ENCODE peak calls at places on chromosomes 5 and 9, in seven cellular contexts. G, L, P, M, V, N and F are unnamed samples.

GRCh38 chr5:55993013-55993412 is 1.8 kb downstream of the IL6ST start:
- DNase-seq in V (peak), P (peak), L (no peak), M (no peak), G (no peak), N (no peak), F (no peak)

GRCh38 chr5:154197801-154198461 is 7.4 kb downstream of the GALNT10 start:
- DNase-seq in L (peak), P (peak), G (no peak), N (peak), M (peak), V (peak), F (peak)

GRCh38 chr5:179238628-179238970 is 106.7 kb downstream of the ADAMTS2 start:
- DNase-seq in M (no peak), V (no peak), G (peak), P (no peak), N (no peak), L (no peak), F (no peak)

GRCh38 chr5:52738095-52738506 is 49.6 kb upstream of the ITGA1 start:
- DNase-seq in G (no peak), M (no peak), V (peak), N (no peak), L (no peak), P (no peak), F (no peak)

GRCh38 chr9:116193636-116194035 is 40.0 kb downstream of the PAPPA start:
- DNase-seq in V (peak), N (peak), L (no peak), G (no peak), M (no peak), P (peak), F (no peak)

GRCh38 chr5:146565764-146566163 is 49.8 kb upstream of the GPR151 start:
- DNase-seq in L (peak), P (peak), M (peak), V (peak), N (peak), G (no peak), F (peak)

GRCh38 chr5:67416133-67416937 is 219.7 kb upstream of the CD180 start:
- DNase-seq in M (no peak), V (no peak), L (no peak), G (no peak), P (no peak), N (no peak), F (peak)

GRCh38 chr5:72363146-72363802 is 43.1 kb downstream of the PTCD2 start:
- DNase-seq in V (peak), N (peak), G (no peak), P (peak), M (no peak), L (no peak), F (no peak)

GRCh38 chr9:78543353-78543752 is 246.4 kb downstream of the PSAT1 start:
- DNase-seq in P (no peak), M (no peak), G (no peak), L (no peak), N (no peak), V (no peak), F (no peak)

GRCh38 chr5:136629125-136629790 is 263.9 kb upstream of the TRPC7 start:
- DNase-seq in P (no peak), G (no peak), V (no peak), M (no peak), N (no peak), L (no peak), F (no peak)

GRCh38 chr9:23821400-23822181 is 4.4 kb downstream of the ELAVL2 start:
- DNase-seq in G (peak), N (no peak), M (no peak), P (no peak), V (no peak), L (no peak), F (no peak)

GRCh38 chr5:87400305-87400899 is 12.3 kb downstream of the CCNH start:
- DNase-seq in G (no peak), V (peak), L (no peak), M (no peak), N (no peak), P (peak), F (no peak)

GRCh38 chr5:140042551-140043507 is at the start of gene NRG2:
- DNase-seq in L (peak), M (peak), N (peak), G (peak), P (peak), V (peak), F (peak)

GRCh38 chr9:4048441-4048840 is 251.4 kb downstream of the GLIS3 start:
- DNase-seq in P (peak), V (peak), L (no peak), G (no peak), M (no peak), N (peak), F (no peak)

GRCh38 chr5:172383231-172383802 is 71.0 kb downstream of the SH3PXD2B start:
- DNase-seq in V (peak), P (peak), G (no peak), L (peak), M (no peak), N (peak), F (no peak)

GRCh38 chr5:55225346-55225745 is 1.8 kb downstream of the MCIDAS start:
- DNase-seq in N (no peak), L (no peak), P (no peak), M (no peak), V (no peak), G (no peak), F (no peak)

GRCh38 chr5:74201334-74202081 is 439.0 kb downstream of the ENC1 start:
- DNase-seq in G (peak), V (peak), P (peak), L (peak), M (no peak), N (no peak), F (no peak)

GRCh38 chr5:138763037-138763778 is 10.0 kb downstream of the CTNNA1 start:
- DNase-seq in G (no peak), V (no peak), L (no peak), N (no peak), P (no peak), M (no peak), F (no peak)

GRCh38 chr9:114733814-114734213 is 51.8 kb upstream of the TEX48 start:
- DNase-seq in G (no peak), L (no peak), M (no peak), P (peak), N (peak), V (peak), F (no peak)

DNA sequence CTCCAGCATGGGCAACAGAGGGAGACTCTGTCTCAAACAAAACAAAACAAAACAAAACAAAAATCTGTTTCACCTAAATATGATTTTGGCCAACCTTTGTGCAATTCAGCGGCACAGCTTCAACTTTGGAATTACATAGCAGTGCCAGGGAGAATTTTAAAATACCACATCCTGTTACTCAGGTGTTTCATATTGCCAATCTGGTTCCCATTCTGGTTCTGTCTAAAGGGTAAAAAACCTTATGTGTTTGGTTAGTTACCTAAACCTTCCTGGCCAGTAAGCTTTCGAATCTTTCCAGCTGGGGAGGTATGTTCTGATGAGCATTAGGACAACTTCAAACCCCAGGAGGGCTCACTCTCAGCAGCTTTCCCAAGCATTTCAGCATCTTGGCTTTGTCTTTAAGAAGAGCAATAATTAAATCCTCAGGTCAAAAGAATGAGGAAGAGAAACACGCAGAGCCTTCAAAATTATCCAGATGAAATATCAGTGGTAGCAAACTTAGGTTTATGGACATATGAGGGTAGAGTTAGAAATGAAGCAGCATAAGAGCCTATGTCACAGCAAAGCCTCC is 2.7 kb downstream of the DAB2 start:
- DNase-seq in N (no peak), M (no peak), P (no peak), G (no peak), V (no peak), L (no peak), F (no peak)
- H3K4me3 ChIP-seq in N (peak), M (no peak), P (peak), G (no peak), V (peak), L (peak), F (no peak)

GRCh38 chr5:135042595-135042994 is 8.6 kb upstream of the PITX1 start:
- DNase-seq in L (no peak), N (no peak), V (no peak), G (no peak), M (no peak), P (no peak), F (no peak)

GRCh38 chr5:135039526-135040296 is 5.7 kb upstream of the PITX1 start:
- DNase-seq in V (no peak), P (no peak), N (no peak), G (no peak), M (no peak), L (no peak), F (no peak)

GRCh38 chr5:135041726-135042125 is 7.7 kb upstream of the PITX1 start:
- DNase-seq in L (no peak), M (no peak), G (no peak), V (no peak), N (no peak), P (no peak), F (no peak)

GRCh38 chr5:135040331-135041144 is 6.5 kb upstream of the PITX1 start:
- DNase-seq in N (no peak), V (no peak), G (no peak), L (no peak), P (no peak), M (no peak), F (no peak)

GRCh38 chr5:135041145-135041587 is 7.1 kb upstream of the PITX1 start:
- DNase-seq in V (no peak), P (no peak), M (no peak), N (no peak), L (no peak), G (no peak), F (no peak)
- H3K4me3 ChIP-seq in V (no peak), P (no peak), M (no peak), N (no peak), L (no peak), G (no peak), F (no peak)

DNA sequence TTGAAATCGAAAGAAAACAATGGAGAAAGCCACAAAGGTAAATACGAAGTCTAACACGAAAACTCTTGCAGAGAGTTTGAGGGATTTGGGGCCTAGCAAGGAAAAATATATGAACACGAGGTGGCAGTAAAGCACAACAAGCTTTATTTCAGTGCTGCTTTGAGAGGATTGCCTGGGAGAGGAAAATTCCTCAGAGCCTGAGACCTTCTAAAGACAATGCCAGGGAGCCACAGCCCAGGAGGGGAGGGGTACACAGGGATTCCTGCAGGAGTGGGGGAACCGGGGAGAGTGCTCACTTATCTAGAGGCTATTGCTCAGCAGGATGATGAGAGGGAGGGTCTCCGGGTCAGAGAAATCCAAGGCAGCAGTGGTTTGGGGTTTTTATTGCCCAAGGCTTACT is 134.9 kb upstream of the ADCY2 start:
- DNase-seq in M (no peak), V (no peak), N (peak), G (no peak), L (peak), P (peak), F (no peak)
- H3K4me3 ChIP-seq in M (no peak), V (no peak), N (no peak), G (no peak), L (no peak), P (no peak), F (no peak)

GRCh38 chr9:137053944-137054931 is at the start of gene ENTPD2:
- DNase-seq in V (no peak), N (no peak), P (no peak), G (no peak), M (no peak), L (peak), F (no peak)
- H3K4me3 ChIP-seq in V (no peak), N (no peak), P (no peak), G (peak), M (peak), L (peak), F (no peak)

DNA sequence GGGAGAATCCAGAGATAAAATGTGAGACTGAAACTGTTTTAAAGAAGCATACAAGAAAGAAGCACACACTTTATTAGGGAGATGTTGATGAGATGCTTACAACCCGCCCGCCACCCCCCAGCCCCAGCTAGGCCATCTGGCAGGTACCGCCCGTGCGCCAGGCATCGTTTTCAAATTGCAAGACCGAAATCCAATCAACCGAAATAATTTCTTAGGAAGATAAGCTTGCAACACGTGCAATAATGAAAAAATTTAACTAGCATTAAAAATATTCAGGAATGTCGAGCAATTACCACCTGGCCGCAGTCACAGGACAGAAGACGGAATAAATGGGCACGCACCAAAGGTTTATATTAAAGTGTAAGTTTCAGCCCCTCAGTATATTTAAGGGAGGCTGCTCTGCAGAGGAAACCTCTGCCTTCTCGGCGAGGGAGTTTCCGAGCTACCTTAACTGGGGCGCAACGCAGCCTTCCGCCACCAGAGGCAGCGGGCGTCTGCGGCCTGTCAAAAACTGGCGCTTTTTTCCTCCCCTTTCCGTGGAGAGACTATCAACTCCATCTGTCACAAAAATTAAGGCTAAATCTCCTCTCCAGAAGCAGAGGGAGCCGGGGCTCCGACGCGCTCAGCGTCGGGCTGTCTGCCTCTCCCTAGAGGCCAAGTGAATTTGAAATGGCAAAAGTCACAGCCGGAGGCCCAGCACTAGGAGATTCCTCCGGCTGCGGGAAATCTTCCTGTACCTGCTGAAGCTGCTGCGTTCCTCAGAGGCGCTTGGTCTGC is 1.0 kb upstream of the GAS1 start:
- DNase-seq in G (peak), N (peak), P (peak), L (peak), M (peak), V (peak), F (peak)
- H3K4me3 ChIP-seq in G (peak), N (peak), P (peak), L (peak), M (peak), V (peak), F (peak)

GRCh38 chr9:35774907-35775635 is 16.3 kb upstream of the NPR2 start:
- DNase-seq in P (no peak), V (no peak), N (no peak), M (no peak), G (no peak), L (no peak), F (no peak)
- H3K4me3 ChIP-seq in P (no peak), V (no peak), N (no peak), M (no peak), G (no peak), L (no peak), F (no peak)

GRCh38 chr5:126354012-126354856 is 69.0 kb upstream of the GRAMD2B start:
- DNase-seq in P (peak), V (peak), G (no peak), L (no peak), M (no peak), N (peak), F (no peak)
- H3K4me3 ChIP-seq in P (no peak), V (peak), G (no peak), L (peak), M (no peak), N (peak), F (no peak)

GRCh38 chr9:128819716-128820664 is 1.7 kb downstream of the ENDOG start:
- DNase-seq in M (no peak), N (no peak), G (peak), P (peak), V (no peak), L (no peak), F (no peak)
- H3K4me3 ChIP-seq in M (no peak), N (no peak), G (peak), P (peak), V (no peak), L (no peak), F (no peak)